ENCODE peak calls at places on chromosomes 5 and 9, in four cellular contexts. L is prostate gland; V is Calu3; G is naive thymus-derived CD8-positive, alpha-beta T cell. D is an unnamed sample.
A peak's percentile ranks its signal among the peaks of the same experiment; 100 is the strongest.

GRCh38 chr5:88377240-88377639 is 108.6 kb upstream of the TMEM161B start:
- DNase-seq in L (no peak), V (no peak), G (no peak), D (no peak)

GRCh38 chr5:159817262-159818029 is 98.8 kb upstream of the ADRA1B start:
- DNase-seq in L (no peak), V (no peak), G (no peak), D (no peak)

GRCh38 chr5:52837591-52838001 is 49.9 kb downstream of the ITGA1 start:
- DNase-seq in L (no peak), V (no peak), G (no peak), D (no peak)

GRCh38 chr5:63306909-63307308 is 655.3 kb downstream of the HTR1A start:
- DNase-seq in L (no peak), V (no peak), G (no peak), D (no peak)

GRCh38 chr5:83827111-83827541 is 106.5 kb upstream of the HAPLN1 start:
- DNase-seq in L (no peak), V (no peak), G (no peak), D (no peak)

GRCh38 chr5:74295141-74295540 is 345.4 kb downstream of the ENC1 start:
- DNase-seq in L (no peak), V (no peak), G (no peak), D (no peak)

GRCh38 chr5:34722183-34722582 is 66.1 kb downstream of the RAI14 start:
- DNase-seq in L (no peak), V (no peak), G (no peak), D (no peak)

GRCh38 chr5:158028349-158028748 is 169.4 kb upstream of the CLINT1 start:
- DNase-seq in L (no peak), V (no peak), G (no peak), D (no peak)

GRCh38 chr5:158877706-158878105 is 222.0 kb downstream of the EBF1 start:
- DNase-seq in L (no peak), V (no peak), G (no peak), D (no peak)

GRCh38 chr5:170528976-170529375 is 25.2 kb downstream of the KCNIP1 start:
- DNase-seq in L (no peak), V (no peak), G (no peak), D (no peak)

GRCh38 chr5:41043109-41043747 is 27.9 kb downstream of the MROH2B start:
- DNase-seq in L (no peak), V (no peak), G (no peak), D (no peak)

GRCh38 chr9:22308177-22308576 is 138.4 kb upstream of the DMRTA1 start:
- DNase-seq in L (no peak), V (peak; percentile 17), G (no peak), D (no peak)

GRCh38 chr5:172007153-172007794 is 836 bp upstream of the FBXW11 start:
- DNase-seq in L (no peak), V (no peak), G (no peak), D (no peak)

GRCh38 chr5:76582252-76583162 is 40.7 kb downstream of the F2RL2 start:
- DNase-seq in L (no peak), V (no peak), G (no peak), D (no peak)

GRCh38 chr5:146523698-146524097 is 7.7 kb upstream of the GPR151 start:
- DNase-seq in L (no peak), V (no peak), G (no peak), D (no peak)

GRCh38 chr9:111399772-111400563 is 69.9 kb upstream of the OR2K2 start:
- DNase-seq in L (no peak), V (peak; percentile 57), G (no peak), D (no peak)

GRCh38 chr5:125215593-125215992 is 469.2 kb upstream of the ZNF608 start:
- DNase-seq in L (no peak), V (no peak), G (no peak), D (no peak)

GRCh38 chr9:115952667-115953316 is 200.8 kb upstream of the PAPPA start:
- DNase-seq in L (no peak), V (no peak), G (no peak), D (no peak)

GRCh38 chr5:10768304-10768899 is 7.4 kb upstream of the DAP start:
- DNase-seq in L (no peak), V (no peak), G (no peak), D (no peak)